ENCODE peak calls at places on chromosomes 1 and 21, in five cellular contexts. V is T-cell, L is bronchial epithelial cell, Z is body of pancreas, S is lower lobe of right lung. F is an unnamed sample.

GRCh38 chr1:185551008-185551407 is 183.2 kb upstream of the HMCN1 start:
- DNase-seq in V (no peak), Z (peak), S (peak), L (no peak), F (no peak)

GRCh38 chr1:209884249-209884648 is 53.8 kb upstream of the SYT14 start:
- DNase-seq in L (peak), Z (no peak), V (no peak), S (no peak), F (no peak)

GRCh38 chr1:23889074-23889473 is 21.0 kb upstream of the FUCA1 start:
- DNase-seq in Z (no peak), S (no peak), L (no peak), V (no peak), F (no peak)

GRCh38 chr21:45975017-45975595 is 6.5 kb upstream of the COL6A1 start:
- DNase-seq in V (no peak), L (no peak), S (peak), Z (no peak), F (no peak)

GRCh38 chr21:34983680-34984086 is 65.4 kb downstream of the RUNX1 start:
- DNase-seq in Z (no peak), L (peak), V (no peak), S (no peak), F (no peak)

GRCh38 chr1:234875328-234875952 is 253.2 kb downstream of the TOMM20 start:
- DNase-seq in Z (peak), V (no peak), S (peak), L (peak), F (no peak)

GRCh38 chr1:218810336-218810735 is 363.3 kb upstream of the LYPLAL1 start:
- DNase-seq in S (no peak), V (no peak), L (no peak), Z (no peak), F (no peak)

GRCh38 chr1:187630653-187631380 is 802.1 kb downstream of the PLA2G4A start:
- DNase-seq in L (no peak), Z (no peak), S (no peak), V (no peak), F (no peak)

GRCh38 chr1:63914241-63914640 is 140.4 kb downstream of the ROR1 start:
- DNase-seq in Z (peak), L (peak), S (no peak), V (no peak), F (no peak)

GRCh38 chr1:24149854-24150227 is 6.9 kb upstream of the IL22RA1 start:
- DNase-seq in S (no peak), V (no peak), L (peak), Z (peak), F (no peak)

GRCh38 chr1:93680121-93681094 is 1.2 kb downstream of the BCAR3 start:
- DNase-seq in V (no peak), S (peak), L (peak), Z (peak), F (peak)

GRCh38 chr1:100883963-100884362 is 10.7 kb downstream of the EXTL2 start:
- DNase-seq in L (peak), S (no peak), Z (no peak), V (no peak), F (no peak)

GRCh38 chr1:60573726-60574409 is 500.3 kb upstream of the C1orf87 start:
- DNase-seq in Z (peak), L (peak), V (no peak), S (no peak), F (no peak)